ENCODE peak calls at places on chromosomes 3 and 15, in five cellular contexts. S is CD4-positive, alpha-beta memory T cell; Q is nephron progenitor cell; C is fibroblast of villous mesenchyme; X is cardiac muscle cell. W is an unnamed sample.
A peak's percentile ranks its signal among the peaks of the same experiment; 100 is the strongest.

GRCh38 chr15:73399163-73399562 is 30.4 kb upstream of the HCN4 start:
- DNase-seq in S (no peak), Q (no peak), C (no peak), X (no peak), W (no peak)

GRCh38 chr3:185067173-185067572 is 85.7 kb downstream of the C3orf70 start:
- DNase-seq in S (no peak), Q (no peak), C (no peak), X (no peak), W (no peak)

GRCh38 chr3:43794776-43795175 is 104.0 kb downstream of the ABHD5 start:
- DNase-seq in S (no peak), Q (no peak), C (no peak), X (no peak), W (no peak)

GRCh38 chr3:31533169-31533870 is 595 bp downstream of the STT3B start:
- DNase-seq in S (peak; percentile 78), Q (peak; percentile 68), C (peak; percentile 27), X (peak; percentile 27), W (peak; percentile 75)

GRCh38 chr3:87069963-87070362 is 79.0 kb upstream of the VGLL3 start:
- DNase-seq in S (no peak), Q (no peak), C (peak; percentile 80), X (no peak), W (no peak)

GRCh38 chr15:75131269-75131643 is 70.4 kb upstream of the C15orf39 start:
- DNase-seq in S (no peak), Q (no peak), C (peak; percentile 72), X (no peak), W (no peak)

GRCh38 chr3:110149763-110150162 is 812.4 kb upstream of the DPPA4 start:
- DNase-seq in S (no peak), Q (no peak), C (no peak), X (no peak), W (no peak)

GRCh38 chr3:99084156-99084555 is 182.7 kb upstream of the DCBLD2 start:
- DNase-seq in S (no peak), Q (no peak), C (no peak), X (no peak), W (no peak)

GRCh38 chr15:83470895-83471294 is 23.8 kb downstream of the SH3GL3 start:
- DNase-seq in S (no peak), Q (no peak), C (no peak), X (no peak), W (no peak)

GRCh38 chr15:51312754-51313390 is 25.5 kb downstream of the CYP19A1 start:
- DNase-seq in S (no peak), Q (no peak), C (no peak), X (peak; percentile 29), W (no peak)

GRCh38 chr3:140432176-140432753 is 245.6 kb upstream of the TRIM42 start:
- DNase-seq in S (no peak), Q (peak; percentile 33), C (no peak), X (no peak), W (no peak)

GRCh38 chr3:34924961-34925360 is 714.4 kb upstream of the ARPP21 start:
- DNase-seq in S (no peak), Q (no peak), C (no peak), X (no peak), W (no peak)

GRCh38 chr3:48694610-48695051 is 8.9 kb upstream of the NCKIPSD start:
- DNase-seq in S (no peak), Q (no peak), C (peak; percentile 92), X (peak; percentile 96), W (no peak)

GRCh38 chr3:46082849-46083248 is 55.6 kb upstream of the XCR1 start:
- DNase-seq in S (no peak), Q (no peak), C (no peak), X (no peak), W (no peak)

GRCh38 chr3:11995061-11995460 is 9.1 kb upstream of the SYN2 start:
- DNase-seq in S (no peak), Q (peak; percentile 47), C (no peak), X (no peak), W (peak; percentile 33)

GRCh38 chr15:65660927-65661326 is 39.2 kb downstream of the SLC24A1 start:
- DNase-seq in S (no peak), Q (no peak), C (peak; percentile 65), X (peak; percentile 40), W (no peak)

GRCh38 chr3:72396899-72397298 is 451.3 kb downstream of the SHQ1 start:
- DNase-seq in S (no peak), Q (no peak), C (no peak), X (no peak), W (no peak)

GRCh38 chr3:130950641-130951040 is 56.8 kb downstream of the ATP2C1 start:
- DNase-seq in S (no peak), Q (no peak), C (peak; percentile 47), X (peak; percentile 37), W (no peak)

GRCh38 chr15:75420698-75421097 is 30.8 kb downstream of the SIN3A start:
- DNase-seq in S (no peak), Q (no peak), C (peak; percentile 64), X (peak; percentile 13), W (no peak)

GRCh38 chr3:14486460-14486859 is 53.7 kb downstream of the GRIP2 start:
- DNase-seq in S (no peak), Q (no peak), C (no peak), X (no peak), W (no peak)

GRCh38 chr3:24363242-24363641 is 131.4 kb downstream of the THRB start:
- DNase-seq in S (no peak), Q (no peak), C (peak; percentile 53), X (peak; percentile 69), W (no peak)

GRCh38 chr15:31255176-31255510 is 71.5 kb upstream of the KLF13 start:
- DNase-seq in S (no peak), Q (no peak), C (no peak), X (no peak), W (no peak)

GRCh38 chr15:66935121-66935520 is 130.3 kb upstream of the SMAD3 start:
- DNase-seq in S (no peak), Q (no peak), C (no peak), X (no peak), W (no peak)

W was measured in D341Med.